ENCODE peak calls at places on chromosomes 7 and 10, in four cellular contexts. G, L, O and C are unnamed samples.

GRCh38 chr7:121945066-121945848 is 72.3 kb downstream of the PTPRZ1 start:
- DNase-seq in G (no peak), L (no peak), O (no peak), C (no peak)

GRCh38 chr7:34057136-34057535 is 151.8 kb downstream of the BMPER start:
- DNase-seq in G (no peak), L (no peak), O (no peak), C (no peak)

GRCh38 chr7:157861031-157861491 is 524.3 kb downstream of the DNAJB6 start:
- DNase-seq in L (no peak), G (no peak), O (no peak), C (no peak)

GRCh38 chr7:7321681-7322080 is 139.3 kb downstream of the C1GALT1 start:
- DNase-seq in L (peak; percentile 52), O (no peak), G (peak; percentile 38), C (no peak)

GRCh38 chr7:26855421-26855820 is 9.0 kb downstream of the SKAP2 start:
- DNase-seq in O (no peak), L (no peak), G (no peak), C (no peak)

GRCh38 chr7:156099085-156099484 is 286.8 kb upstream of the SHH start:
- DNase-seq in G (no peak), O (no peak), L (no peak), C (no peak)

GRCh38 chr10:32256613-32257437 is 90.1 kb downstream of the EPC1 start:
- DNase-seq in O (peak; percentile 88), G (peak; percentile 73), L (peak; percentile 63), C (peak; percentile 87)

GRCh38 chr7:100867796-100868485 is 754 bp downstream of the TRIP6 start:
- DNase-seq in G (no peak), O (no peak), L (no peak), C (peak; percentile 28)

GRCh38 chr7:112286294-112287086 is 80.0 kb downstream of the ZNF277 start:
- DNase-seq in O (no peak), G (no peak), L (no peak), C (no peak)

GRCh38 chr7:37198188-37198905 is 250.3 kb downstream of the ELMO1 start:
- DNase-seq in L (no peak), G (no peak), O (no peak), C (no peak)

GRCh38 chr7:85774931-85775330 is 588.1 kb upstream of the SEMA3D start:
- DNase-seq in O (no peak), G (no peak), L (no peak), C (no peak)

GRCh38 chr7:100693312-100694195 is 496 bp downstream of the GIGYF1 start:
- DNase-seq in L (peak; percentile 66), G (no peak), O (no peak), C (no peak)

GRCh38 chr7:41869091-41869490 is 166.2 kb upstream of the INHBA start:
- DNase-seq in L (no peak), O (no peak), G (no peak), C (no peak)

GRCh38 chr10:99551158-99551557 is 18.4 kb downstream of the NKX2-3 start:
- DNase-seq in G (peak; percentile 57), L (peak; percentile 30), O (no peak), C (peak; percentile 55)

GRCh38 chr7:77783111-77783510 is 15.1 kb downstream of the TMEM60 start:
- DNase-seq in L (no peak), O (no peak), G (no peak), C (no peak)

GRCh38 chr10:6035101-6035834 is 26.9 kb downstream of the IL2RA start:
- DNase-seq in O (peak; percentile 59), G (peak; percentile 10), L (no peak), C (no peak)

GRCh38 chr7:14332155-14332554 is 342.7 kb upstream of the ETV1 start:
- DNase-seq in O (no peak), L (no peak), G (no peak), C (peak; percentile 66)

GRCh38 chr10:97861351-97861750 is 11.7 kb downstream of the GOLGA7B start:
- DNase-seq in O (no peak), G (no peak), L (peak; percentile 40), C (peak; percentile 60)

GRCh38 chr10:132893090-132893489 is 49.3 kb downstream of the CFAP46 start:
- DNase-seq in O (peak; percentile 14), L (no peak), G (no peak), C (peak; percentile 30)

GRCh38 chr10:32374605-32375004 is 27.6 kb upstream of the EPC1 start:
- DNase-seq in G (no peak), L (no peak), O (no peak), C (no peak)

GRCh38 chr7:46651070-46651469 is 730.0 kb upstream of the IGFBP3 start:
- DNase-seq in L (no peak), O (no peak), G (peak; percentile 69), C (no peak)

GRCh38 chr7:135382162-135382561 is 127.7 kb downstream of the CNOT4 start:
- DNase-seq in O (no peak), G (no peak), L (no peak), C (no peak)

GRCh38 chr7:122887198-122887597 is 938 bp upstream of the CADPS2 start:
- DNase-seq in L (peak; percentile 29), O (no peak), G (peak; percentile 69), C (peak; percentile 84)

GRCh38 chr7:143284591-143285453 is at the start of gene TMEM139:
- DNase-seq in L (peak; percentile 76), G (peak; percentile 85), O (no peak), C (peak; percentile 82)

GRCh38 chr10:121077331-121077730 is 226.2 kb downstream of the WDR11 start:
- DNase-seq in G (no peak), L (peak; percentile 30), O (no peak), C (peak; percentile 76)

GRCh38 chr7:54773472-54774399 is 14.7 kb upstream of the SEC61G start:
- DNase-seq in O (peak; percentile 87), G (peak; percentile 87), L (peak; percentile 78), C (peak; percentile 92)

GRCh38 chr7:137999496-138000080 is 2.3 kb downstream of the CREB3L2 start:
- DNase-seq in G (no peak), L (no peak), O (no peak), C (no peak)

GRCh38 chr10:48802611-48803046 is 118.0 kb downstream of the WDFY4 start:
- DNase-seq in G (no peak), L (no peak), O (no peak), C (no peak)

GRCh38 chr10:17562572-17562971 is 54.6 kb downstream of the HACD1 start:
- DNase-seq in L (peak; percentile 19), G (no peak), O (no peak), C (peak; percentile 51)

GRCh38 chr10:178208-178607 is 43.0 kb downstream of the ZMYND11 start:
- DNase-seq in O (no peak), L (no peak), G (no peak), C (no peak)

GRCh38 chr7:104106106-104106505 is 101.7 kb downstream of the ORC5 start:
- DNase-seq in G (no peak), O (no peak), L (no peak), C (no peak)

GRCh38 chr7:122885583-122886356 is 490 bp downstream of the CADPS2 start:
- DNase-seq in O (no peak), L (peak; percentile 65), G (peak; percentile 45), C (peak; percentile 76)